ENCODE peak calls at places on chromosome 11, in six cellular contexts. A is heart right ventricle, Q is cardiac muscle cell, M is pancreas, L is adrenal gland, N is AG04449. U is an unnamed sample.

GRCh38 chr11:133957926-133958325 is 1.2 kb upstream of the IGSF9B start:
- DNase-seq in L (no peak), Q (peak), A (no peak), N (no peak), M (peak), U (no peak)

GRCh38 chr11:128596245-128596644 is 8.9 kb upstream of the ETS1 start:
- DNase-seq in Q (no peak), L (no peak), N (no peak), A (no peak), M (no peak), U (no peak)

GRCh38 chr11:113465786-113466185 is 9.4 kb downstream of the DRD2 start:
- DNase-seq in N (no peak), L (no peak), M (no peak), Q (no peak), A (no peak), U (no peak)

GRCh38 chr11:103484545-103484944 is 375.3 kb downstream of the DYNC2H1 start:
- DNase-seq in A (no peak), N (no peak), L (no peak), Q (no peak), M (no peak), U (no peak)

GRCh38 chr11:36724742-36725387 is 126.8 kb upstream of the RAG2 start:
- DNase-seq in M (no peak), A (no peak), N (no peak), Q (no peak), L (no peak), U (no peak)

GRCh38 chr11:69172674-69173073 is 16.9 kb downstream of the SMIM38 start:
- DNase-seq in N (no peak), A (no peak), M (no peak), Q (peak), L (no peak), U (no peak)

GRCh38 chr11:43905788-43906187 is 25.2 kb downstream of the ALKBH3 start:
- DNase-seq in L (no peak), Q (peak), M (no peak), N (no peak), A (no peak), U (no peak)

GRCh38 chr11:91959411-91959810 is 265.2 kb upstream of the FAT3 start:
- DNase-seq in Q (no peak), A (no peak), N (no peak), M (no peak), L (no peak), U (no peak)

GRCh38 chr11:30917859-30918478 is 331.8 kb upstream of the MPPED2 start:
- DNase-seq in L (no peak), M (no peak), N (no peak), A (no peak), Q (peak), U (peak)
- TF ChIP-seq CTCF in L (peak), M (peak), N (peak), A (peak), Q (peak), U (peak)

DNA sequence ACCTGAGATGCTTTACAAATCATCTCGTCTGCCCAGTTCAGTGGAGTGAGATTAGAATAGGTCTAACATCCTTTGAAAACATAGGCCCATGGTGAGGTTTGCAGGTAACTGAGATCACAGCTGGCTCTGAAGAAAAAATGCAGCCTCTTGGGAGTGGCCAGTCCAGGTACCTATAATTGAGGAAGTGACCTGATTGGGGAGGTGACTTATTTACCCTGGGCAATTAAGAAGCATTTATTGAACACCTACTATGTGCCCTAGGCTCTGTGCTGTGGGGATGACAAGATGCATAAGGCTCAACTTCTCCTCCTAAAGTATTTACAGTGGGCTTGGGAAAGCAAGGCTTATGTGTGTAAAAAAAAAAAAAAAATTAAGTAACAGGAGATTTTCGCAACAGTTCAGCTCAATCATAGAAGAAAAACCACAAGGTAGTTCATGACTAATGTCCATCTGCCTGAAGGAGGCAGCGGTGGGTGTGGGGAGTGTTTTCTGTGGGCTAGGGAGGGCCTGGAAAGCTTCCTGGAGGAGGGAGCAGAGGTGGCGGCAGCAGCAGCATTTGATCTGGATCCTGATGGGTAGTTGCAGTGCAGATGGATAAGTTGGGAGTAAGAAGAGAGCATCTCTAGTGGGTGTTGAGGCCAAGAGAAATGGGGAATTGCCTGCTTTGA is 16.1 kb downstream of the MICAL2 start:
- DNase-seq in L (no peak), Q (peak), A (no peak), N (peak), M (no peak), U (no peak)
- TF ChIP-seq CTCF in L (no peak), Q (peak), A (no peak), N (peak), M (no peak), U (no peak)

DNA sequence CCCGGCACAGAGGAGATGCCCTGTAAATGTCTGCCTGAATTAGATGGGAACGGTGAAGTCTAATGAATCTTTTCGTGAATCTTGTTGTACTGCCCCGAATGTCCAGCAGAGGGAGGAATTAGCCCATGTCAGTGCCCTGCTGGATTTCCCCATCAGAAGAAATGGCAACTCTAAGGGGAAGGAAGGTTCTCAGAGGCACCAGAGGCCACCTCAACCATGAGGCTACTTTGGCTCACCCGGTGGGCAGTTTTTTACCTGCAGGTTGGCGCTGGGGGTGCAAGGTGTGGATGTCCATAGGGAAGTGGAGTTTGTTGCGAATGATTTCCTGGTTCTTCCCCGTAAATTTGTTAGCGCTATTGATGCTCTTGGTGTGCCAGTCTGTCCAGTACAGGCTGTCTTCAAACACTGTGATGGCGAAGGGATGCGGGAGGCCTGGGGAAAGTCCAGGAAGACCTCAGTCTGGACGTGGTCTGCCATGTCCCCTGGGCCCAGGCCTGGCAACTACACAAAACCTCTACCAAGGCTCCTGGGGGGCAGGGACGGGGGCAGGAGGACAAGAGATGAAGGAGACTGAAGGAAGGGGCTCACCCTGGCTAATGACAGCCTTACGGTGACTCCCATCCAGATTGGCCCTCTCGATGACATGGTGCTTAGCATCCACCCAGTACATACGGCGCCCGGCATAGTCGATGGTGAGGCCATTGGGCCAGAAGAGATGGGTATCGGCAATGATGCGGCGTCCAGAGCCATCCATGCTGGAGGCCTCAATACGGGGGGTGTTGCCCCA is 28.5 kb downstream of the LRP4 start:
- DNase-seq in M (peak), A (no peak), Q (peak), L (peak), N (peak), U (peak)
- TF ChIP-seq CTCF in M (peak), A (peak), Q (peak), L (peak), N (peak), U (peak)

GRCh38 chr11:65892661-65893317 is 2.3 kb downstream of the CCDC85B start:
- DNase-seq in M (peak), N (no peak), Q (no peak), L (no peak), A (no peak), U (no peak)

GRCh38 chr11:65887723-65888162 is 528 bp downstream of the FIBP start:
- DNase-seq in L (no peak), A (no peak), N (no peak), Q (no peak), M (no peak), U (no peak)

GRCh38 chr11:65888163-65888814 is at the start of gene FIBP:
- DNase-seq in A (peak), Q (peak), N (peak), M (peak), L (peak), U (peak)

GRCh38 chr11:65891180-65892136 is 985 bp downstream of the CCDC85B start:
- DNase-seq in A (peak), L (peak), Q (peak), N (no peak), M (peak), U (no peak)

DNA sequence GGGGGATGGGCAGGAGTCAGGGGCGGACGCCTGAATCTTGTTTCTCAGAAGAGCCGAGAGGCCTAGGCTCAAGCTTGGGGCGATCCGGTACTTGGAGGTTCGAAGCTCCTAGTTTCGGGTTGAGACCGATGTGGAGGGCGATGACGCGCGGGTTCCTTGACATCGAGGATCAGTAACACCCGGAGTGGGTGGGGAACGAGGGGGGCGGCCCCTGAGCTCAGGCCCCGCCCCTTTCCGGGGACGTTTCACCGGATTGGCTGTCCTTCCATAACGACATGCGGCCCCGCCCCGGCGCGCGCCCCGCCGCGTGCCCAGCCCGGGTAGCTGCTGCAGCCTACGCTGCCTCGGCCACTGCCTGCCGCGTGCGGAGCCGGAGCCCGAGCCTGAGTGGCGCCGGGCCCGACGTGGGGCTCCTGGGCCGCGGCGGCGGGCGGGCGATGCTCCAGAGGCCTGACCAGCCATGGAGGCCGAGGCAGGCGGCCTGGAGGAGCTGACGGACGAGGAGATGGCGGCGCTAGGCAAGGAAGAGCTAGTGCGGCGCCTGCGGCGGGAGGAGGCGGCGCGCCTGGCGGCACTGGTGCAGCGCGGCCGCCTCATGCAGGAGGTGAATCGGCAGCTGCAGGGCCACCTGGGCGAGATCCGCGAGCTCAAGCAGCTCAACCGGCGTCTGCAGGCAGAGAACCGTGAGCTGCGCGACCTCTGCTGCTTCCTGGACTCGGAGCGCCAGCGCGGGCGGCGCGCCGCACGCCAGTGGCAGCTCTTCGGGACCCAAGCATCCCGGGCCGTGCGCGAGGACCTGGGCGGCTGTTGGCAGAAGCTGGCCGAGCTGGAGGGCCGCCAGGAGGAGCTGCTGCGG is at the start of gene CCDC85B:
- DNase-seq in A (peak), Q (peak), L (peak), M (peak), N (peak), U (peak)
- TF ChIP-seq CTCF in A (no peak), Q (peak), L (peak), M (no peak), N (peak), U (peak)

GRCh38 chr11:75097173-75097557 is 489 bp upstream of the OR2AT4 start:
- DNase-seq in A (no peak), L (no peak), M (no peak), N (no peak), Q (no peak), U (no peak)
- TF ChIP-seq CTCF in A (no peak), L (no peak), M (no peak), N (no peak), Q (no peak), U (no peak)

GRCh38 chr11:62020661-62021060 is 53.2 kb upstream of the FTH1 start:
- DNase-seq in Q (no peak), L (no peak), A (peak), N (no peak), M (no peak), U (no peak)

GRCh38 chr11:62014158-62014476 is 46.7 kb upstream of the FTH1 start:
- DNase-seq in A (no peak), Q (no peak), L (no peak), M (no peak), N (no peak), U (no peak)

GRCh38 chr11:62018978-62019664 is 51.7 kb upstream of the FTH1 start:
- DNase-seq in N (no peak), A (no peak), M (no peak), Q (no peak), L (no peak), U (no peak)

GRCh38 chr11:62015615-62016014 is 48.2 kb upstream of the FTH1 start:
- DNase-seq in Q (no peak), M (no peak), N (no peak), L (no peak), A (no peak), U (no peak)

GRCh38 chr11:62017878-62018642 is 50.6 kb upstream of the FTH1 start:
- DNase-seq in Q (no peak), A (no peak), M (no peak), L (no peak), N (no peak), U (no peak)
- TF ChIP-seq CTCF in Q (no peak), A (no peak), M (no peak), L (no peak), N (no peak), U (no peak)

DNA sequence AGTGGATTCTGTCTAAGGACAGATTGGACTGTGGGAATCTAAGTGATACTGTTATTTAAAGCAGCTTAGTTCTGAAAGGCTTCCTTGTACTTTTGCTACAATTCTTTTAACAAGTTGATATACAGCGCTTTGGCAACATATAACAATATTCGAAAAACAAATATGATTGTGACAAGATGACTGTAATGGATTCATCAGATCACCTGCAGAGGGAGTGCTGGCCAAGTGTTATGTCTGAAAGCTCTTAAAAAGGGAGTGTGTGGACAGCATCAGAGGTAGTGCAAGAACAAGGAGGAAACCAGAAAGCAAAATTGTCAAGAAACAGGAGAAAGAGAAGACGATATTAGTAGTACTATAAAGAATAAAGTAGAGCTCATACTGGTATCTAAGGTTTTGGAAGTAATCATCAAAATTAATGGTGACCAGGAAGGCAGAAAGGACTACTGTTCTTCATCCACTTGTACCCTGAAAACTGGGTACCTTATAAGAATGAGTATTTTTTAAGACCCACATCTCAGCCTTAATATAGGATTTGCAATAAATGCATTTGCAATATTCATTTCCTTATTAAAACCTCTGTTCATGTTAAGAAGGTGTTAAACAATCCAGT is 1112.0 kb upstream of the CCDC90B start:
- DNase-seq in M (no peak), Q (peak), N (no peak), A (no peak), L (no peak), U (no peak)
- TF ChIP-seq CTCF in M (peak), Q (peak), N (peak), A (no peak), L (peak), U (peak)

GRCh38 chr11:406796-407650 is 7.8 kb downstream of the SIGIRR start:
- DNase-seq in N (no peak), M (no peak), L (peak), A (peak), Q (peak), U (peak)
- TF ChIP-seq CTCF in N (no peak), M (no peak), L (no peak), A (peak), Q (peak), U (no peak)